ENCODE peak calls at places on chromosome 5, in seven cellular contexts. T is GM23338, Y is AG04450, K is brain microvascular endothelial cell, B is AG10803, G is upper lobe of right lung, S is cardiac muscle cell. P is an unnamed sample.

GRCh38 chr5:143065185-143065584 is 295.0 kb downstream of the ARHGAP26 start:
- DNase-seq in T (no peak), Y (peak), K (peak), B (peak), G (no peak), S (peak), P (peak)

GRCh38 chr5:135240781-135241360 is 158.2 kb downstream of the MACROH2A1 start:
- DNase-seq in T (no peak), Y (no peak), K (no peak), B (no peak), G (peak), S (no peak), P (no peak)

GRCh38 chr5:136192526-136193395 is at the start of gene SMIM32:
- DNase-seq in T (peak), Y (no peak), K (no peak), B (peak), G (peak), S (peak), P (peak)

GRCh38 chr5:82426419-82427154 is 148.4 kb upstream of the RPS23 start:
- DNase-seq in T (no peak), Y (no peak), K (no peak), B (no peak), G (no peak), S (no peak), P (no peak)

GRCh38 chr5:12109075-12109688 is 204.9 kb upstream of the CTNND2 start:
- DNase-seq in T (no peak), Y (no peak), K (no peak), B (no peak), G (no peak), S (no peak), P (no peak)

GRCh38 chr5:74243634-74244033 is 396.9 kb downstream of the ENC1 start:
- DNase-seq in T (no peak), Y (no peak), K (no peak), B (peak), G (no peak), S (peak), P (peak)

GRCh38 chr5:57174128-57174849 is 430 bp downstream of the GPBP1 start:
- DNase-seq in T (peak), Y (no peak), K (no peak), B (peak), G (no peak), S (peak), P (peak)

GRCh38 chr5:180625125-180625790 is 24.1 kb downstream of the FLT4 start:
- DNase-seq in T (no peak), Y (no peak), K (no peak), B (no peak), G (no peak), S (no peak), P (no peak)

GRCh38 chr5:9604416-9604815 is 25.7 kb downstream of the TAS2R1 start:
- DNase-seq in T (no peak), Y (no peak), K (no peak), B (no peak), G (no peak), S (no peak), P (no peak)

GRCh38 chr5:88831856-88832255 is 51.1 kb downstream of the MEF2C start:
- DNase-seq in T (no peak), Y (no peak), K (no peak), B (no peak), G (no peak), S (no peak), P (no peak)

GRCh38 chr5:97096096-97096648 is 46.2 kb downstream of the LIX1 start:
- DNase-seq in T (no peak), Y (no peak), K (no peak), B (peak), G (no peak), S (peak), P (peak)

GRCh38 chr5:133341915-133342710 is 270.2 kb downstream of the FSTL4 start:
- DNase-seq in T (peak), Y (no peak), K (no peak), B (no peak), G (peak), S (no peak), P (no peak)

GRCh38 chr5:179749857-179750508 is 17.4 kb downstream of the MAML1 start:
- DNase-seq in T (peak), Y (no peak), K (no peak), B (no peak), G (peak), S (no peak), P (no peak)

DNA sequence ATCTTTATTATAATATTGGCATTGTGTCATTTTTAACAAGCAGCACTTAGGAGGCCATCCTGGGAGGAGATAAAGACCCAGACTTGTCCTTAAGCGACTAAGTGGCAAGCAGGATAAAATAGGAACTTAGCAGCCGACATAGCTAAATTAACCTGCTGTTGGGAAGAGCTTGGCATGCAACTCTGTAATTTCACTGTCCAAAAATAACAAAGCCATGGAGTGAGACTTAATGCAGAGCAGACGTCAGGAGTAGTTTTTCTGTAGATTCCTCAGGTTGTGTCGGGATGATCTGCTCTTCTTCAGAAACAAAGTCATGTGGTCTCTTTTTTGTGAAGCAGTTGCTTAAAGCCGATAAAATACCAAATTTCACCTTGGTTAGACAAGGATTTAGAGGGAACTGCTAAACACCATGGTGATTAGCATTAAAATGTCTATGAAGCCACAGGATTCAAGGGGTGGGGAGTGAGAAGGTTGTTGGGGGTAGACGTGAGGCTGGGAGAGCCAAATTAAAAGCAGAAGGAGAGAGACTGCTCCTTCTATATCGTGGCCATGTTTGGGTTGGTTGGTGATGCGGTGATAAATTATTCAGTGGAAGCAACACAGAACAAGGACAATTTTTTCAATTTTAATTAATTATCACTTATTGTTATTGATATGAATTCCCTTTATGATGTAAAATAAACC is 303.0 kb downstream of the CSNK1G3 start:
- DNase-seq in T (peak), Y (no peak), K (no peak), B (peak), G (no peak), S (peak), P (peak)
- H3K4me3 ChIP-seq in T (no peak), Y (no peak), K (no peak), B (no peak), G (no peak), S (no peak), P (no peak)

DNA sequence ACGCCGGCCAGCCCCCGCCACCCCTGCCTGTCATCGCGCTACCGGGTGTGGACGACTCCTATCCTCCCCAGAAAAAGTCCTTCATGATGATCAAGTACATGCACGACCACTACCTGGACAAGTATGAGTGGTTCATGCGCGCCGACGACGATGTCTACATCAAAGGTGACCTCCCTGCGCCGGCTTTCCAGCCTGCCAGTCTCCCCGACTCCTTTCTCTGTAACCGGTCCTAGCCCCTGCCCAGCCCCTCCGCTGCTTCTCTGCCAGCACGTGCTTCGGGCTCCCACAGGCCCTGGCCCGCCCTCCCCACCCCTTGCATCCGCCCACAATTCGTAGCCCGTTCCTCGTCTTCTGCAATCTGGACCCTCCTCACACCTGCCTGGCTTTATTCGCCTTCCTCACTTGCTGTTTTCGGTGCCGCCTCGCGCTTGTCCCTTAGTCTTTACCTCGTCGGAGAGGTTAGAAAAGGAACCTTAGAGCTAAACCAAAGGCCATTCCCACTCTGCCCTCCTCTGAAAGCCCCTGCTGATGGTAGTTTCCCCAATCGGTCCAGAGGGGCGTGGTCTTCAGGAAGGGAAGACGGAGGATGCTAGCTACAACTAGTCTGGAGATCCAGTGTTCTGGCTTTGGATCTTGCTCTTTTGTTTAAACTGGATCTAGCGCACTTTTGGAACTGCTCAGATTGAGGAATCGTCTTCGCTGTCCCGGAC is 1.4 kb downstream of the CHSY3 start:
- DNase-seq in T (peak), Y (no peak), K (no peak), B (no peak), G (no peak), S (peak), P (peak)
- H3K4me3 ChIP-seq in T (peak), Y (peak), K (peak), B (peak), G (peak), S (peak), P (peak)

DNA sequence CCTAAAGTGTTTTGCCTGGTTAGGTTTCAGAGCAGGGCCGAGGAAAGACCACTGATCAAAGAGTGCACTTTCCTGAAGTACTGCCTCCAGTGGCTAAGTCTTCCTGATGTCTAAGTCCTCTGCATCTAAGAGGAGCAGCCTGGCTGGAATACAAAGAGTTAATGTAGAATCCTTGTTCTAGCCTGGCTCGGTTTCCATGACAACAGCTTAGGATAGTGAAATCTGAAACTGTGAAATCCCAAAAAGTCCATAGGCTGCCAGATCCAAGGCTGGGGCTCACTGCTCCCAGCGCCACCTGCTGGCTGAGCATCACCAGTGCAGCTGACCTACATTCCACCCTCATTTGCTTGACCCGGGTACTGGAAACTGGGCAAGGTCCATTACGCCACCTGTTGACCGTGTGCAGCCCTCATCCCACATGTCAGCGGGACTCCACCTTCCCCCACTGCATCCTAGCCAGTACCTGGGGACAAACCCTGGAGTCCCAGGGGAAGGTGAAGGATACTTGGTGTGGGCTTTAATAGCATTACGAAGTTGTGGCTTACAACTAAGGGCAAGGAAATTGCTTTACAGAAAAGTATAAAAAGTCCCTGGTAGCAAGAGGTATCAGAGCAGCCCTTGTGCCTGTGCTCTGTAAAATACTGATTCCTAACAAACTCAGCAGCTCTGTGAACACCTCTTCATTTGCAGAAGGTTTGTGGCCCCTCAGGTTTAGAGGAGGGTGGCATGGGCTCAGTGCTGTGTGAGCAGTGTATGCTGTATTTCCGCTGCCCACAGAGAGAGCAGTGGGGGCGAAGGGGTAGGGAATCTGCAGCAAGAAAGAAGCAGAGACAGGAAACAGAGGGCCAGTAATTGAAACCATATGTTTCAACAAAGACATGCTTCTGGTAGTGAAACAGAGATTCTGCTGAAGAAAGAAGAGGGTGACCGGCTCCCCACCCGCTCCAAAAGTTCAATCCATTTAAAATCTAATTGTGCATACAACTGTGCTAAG is 36.0 kb downstream of the PCDHGC5 start:
- DNase-seq in T (peak), Y (peak), K (peak), B (peak), G (peak), S (peak), P (peak)
- H3K4me3 ChIP-seq in T (no peak), Y (peak), K (no peak), B (peak), G (no peak), S (no peak), P (no peak)

GRCh38 chr5:163383754-163384153 is 53.6 kb upstream of the CCNG1 start:
- DNase-seq in T (no peak), Y (no peak), K (no peak), B (no peak), G (no peak), S (no peak), P (no peak)

GRCh38 chr5:163386352-163386751 is 51.0 kb upstream of the CCNG1 start:
- DNase-seq in T (no peak), Y (no peak), K (no peak), B (no peak), G (no peak), S (no peak), P (no peak)

GRCh38 chr5:163385824-163386223 is 51.6 kb upstream of the CCNG1 start:
- DNase-seq in T (no peak), Y (no peak), K (no peak), B (no peak), G (no peak), S (no peak), P (no peak)

GRCh38 chr5:163385276-163385675 is 52.1 kb upstream of the CCNG1 start:
- DNase-seq in T (no peak), Y (no peak), K (no peak), B (no peak), G (no peak), S (peak), P (no peak)

DNA sequence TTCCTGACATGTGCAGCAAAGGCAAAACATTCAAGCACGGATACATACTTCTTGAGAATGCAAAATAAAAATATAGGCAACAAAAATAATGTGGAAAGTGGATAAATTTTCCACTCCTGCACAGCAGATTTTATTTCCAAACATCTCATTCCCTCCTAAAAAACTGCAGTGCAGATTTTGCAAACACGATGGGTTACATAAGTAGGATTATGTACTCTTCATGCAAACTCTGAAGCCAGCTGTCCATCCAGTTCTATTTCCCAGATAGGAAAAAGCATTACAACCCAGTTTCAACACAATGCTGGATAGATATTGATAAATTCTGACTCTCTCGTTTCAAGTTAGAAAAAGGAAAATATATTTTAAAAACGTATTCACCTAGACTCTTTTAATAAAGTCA is 52.7 kb upstream of the CCNG1 start:
- DNase-seq in T (no peak), Y (no peak), K (no peak), B (no peak), G (no peak), S (no peak), P (no peak)
- H3K4me3 ChIP-seq in T (no peak), Y (no peak), K (no peak), B (no peak), G (no peak), S (no peak), P (no peak)